ENCODE peak calls at places on chromosomes 11 and 22, in six cellular contexts. E, Y, P, A, S and G are unnamed samples. For H3K36me3 and H3K4me1, the result is how much of the 10 kb centered on the place peaks cover.

GRCh38 chr22:30636226-30637077 is 871 bp downstream of the SLC35E4 start:
- DNase-seq in Y (peak), S (peak), P (no peak), A (peak), E (no peak), G (peak)

GRCh38 chr11:10719616-10720015 is 26.1 kb upstream of the IRAG1 start:
- DNase-seq in S (no peak), Y (no peak), E (no peak), A (no peak), P (no peak), G (no peak)

GRCh38 chr11:84887055-84887629 is 740.0 kb downstream of the DLG2 start:
- DNase-seq in S (no peak), P (no peak), E (no peak), Y (no peak), A (no peak), G (no peak)

GRCh38 chr11:123159146-123159857 is 35.7 kb downstream of the CLMP start:
- DNase-seq in E (no peak), Y (no peak), S (no peak), A (no peak), P (no peak), G (no peak)

GRCh38 chr11:106619320-106619990 is 398.8 kb downstream of the GUCY1A2 start:
- DNase-seq in S (peak), A (no peak), Y (no peak), E (no peak), P (no peak), G (no peak)

GRCh38 chr11:27563201-27563600 is 56.6 kb upstream of the LIN7C start:
- DNase-seq in E (no peak), P (no peak), S (peak), Y (no peak), A (no peak), G (no peak)

GRCh38 chr22:33051960-33052839 is 6.0 kb downstream of the SYN3 start:
- DNase-seq in A (peak), Y (no peak), P (no peak), S (no peak), E (peak), G (peak)

GRCh38 chr11:73215191-73216134 is 2.6 kb upstream of the P2RY2 start:
- DNase-seq in E (no peak), Y (peak), A (peak), S (no peak), P (no peak), G (no peak)

GRCh38 chr11:71933141-71933933 is 4.5 kb downstream of the RNF121 start:
- DNase-seq in P (no peak), E (no peak), S (no peak), Y (no peak), A (no peak), G (no peak)
- H3K36me3 ChIP-seq in P (under half), E (under half), S (under half), Y (under half), A (under half), G (under half)

GRCh38 chr11:127225619-127226018 is 225.0 kb upstream of the KIRREL3 start:
- DNase-seq in S (no peak), P (no peak), E (no peak), Y (no peak), A (no peak), G (no peak)

GRCh38 chr11:127224276-127224675 is 223.7 kb upstream of the KIRREL3 start:
- DNase-seq in S (no peak), A (no peak), Y (no peak), E (no peak), P (no peak), G (no peak)

GRCh38 chr11:127219704-127220103 is 219.1 kb upstream of the KIRREL3 start:
- DNase-seq in E (no peak), P (no peak), Y (no peak), A (no peak), S (no peak), G (no peak)

GRCh38 chr11:127223633-127224032 is 223.1 kb upstream of the KIRREL3 start:
- DNase-seq in A (no peak), E (no peak), S (no peak), Y (no peak), P (no peak), G (no peak)

DNA sequence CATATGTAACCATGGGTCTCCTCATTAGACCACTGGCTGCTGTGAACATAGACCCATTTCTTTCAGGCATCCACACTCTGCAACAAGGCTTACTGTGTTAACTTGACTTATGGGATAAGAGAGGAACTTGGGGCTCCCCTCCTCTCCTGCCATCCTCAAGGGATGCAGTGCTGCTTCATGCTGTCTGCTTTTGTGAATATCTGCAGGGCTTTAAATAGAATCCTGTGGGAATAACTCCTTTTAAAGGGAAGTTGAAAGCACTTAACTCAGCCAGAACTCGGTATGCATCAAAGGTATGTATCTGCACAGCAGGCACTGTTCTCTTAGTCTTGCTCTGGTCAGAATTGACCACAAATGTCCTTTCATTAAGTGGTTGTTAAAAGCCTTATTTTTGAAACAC is 222.5 kb upstream of the KIRREL3 start:
- DNase-seq in S (no peak), P (no peak), E (peak), Y (no peak), A (no peak), G (no peak)
- H3K4me1 ChIP-seq in S (under half), P (under half), E (under half), Y (under half), A (under half), G (under half)

DNA sequence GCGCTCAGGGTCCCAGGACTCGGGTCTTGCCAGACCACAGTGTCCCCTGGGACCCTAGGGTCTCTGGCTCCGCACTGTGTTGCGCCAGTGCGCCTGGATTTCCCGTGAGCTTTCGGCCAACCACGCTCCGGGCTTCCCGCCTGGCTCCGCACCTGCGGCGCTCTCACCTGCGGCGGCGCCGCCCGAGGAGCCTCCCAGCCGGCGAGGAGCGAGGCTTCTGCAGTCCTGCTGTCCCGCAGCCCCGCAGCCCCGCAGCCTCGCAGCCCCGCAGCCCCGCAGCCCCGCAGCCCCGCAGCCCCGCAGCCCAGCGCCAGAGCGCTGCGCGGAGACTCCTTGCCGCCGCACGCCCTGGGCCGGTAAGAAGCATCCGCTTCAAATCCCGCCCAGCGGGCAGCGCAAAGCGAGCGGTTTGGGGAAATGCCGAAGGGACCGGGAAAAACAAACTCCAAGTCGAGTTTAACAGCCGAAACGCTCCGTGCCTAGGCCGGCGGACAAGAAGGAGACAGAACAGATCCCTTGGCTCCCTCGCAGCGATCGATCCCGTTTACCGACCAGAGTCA is 936 bp downstream of the ALX4 start:
- DNase-seq in Y (no peak), E (no peak), S (no peak), P (no peak), A (peak), G (no peak)
- H3K27ac ChIP-seq in Y (no peak), E (no peak), S (no peak), P (no peak), A (no peak), G (no peak)

DNA sequence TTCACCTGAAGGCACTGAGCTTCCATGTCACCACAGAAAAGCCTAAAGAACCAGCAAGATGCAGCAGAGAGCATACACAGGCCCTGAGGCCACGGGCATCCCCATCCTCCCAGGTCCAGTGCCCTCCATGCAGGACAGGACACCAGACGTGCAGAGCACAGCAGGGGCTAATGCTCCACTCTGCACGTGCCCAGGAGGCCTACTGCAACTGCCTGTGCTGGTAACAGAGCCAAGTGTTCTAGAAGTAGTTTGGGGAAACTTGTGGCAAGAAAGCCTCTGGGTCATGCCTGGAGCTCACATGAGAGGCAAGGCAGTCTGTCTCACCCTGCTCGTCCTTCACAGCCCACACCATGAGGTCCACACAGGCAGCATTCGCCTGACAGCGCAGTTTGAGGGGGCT is 30.7 kb downstream of the SERPIND1 start:
- DNase-seq in S (no peak), P (no peak), Y (no peak), A (no peak), E (no peak), G (no peak)
- H3K36me3 ChIP-seq in S (under half), P (half or more), Y (half or more), A (under half), E (half or more), G (under half)

DNA sequence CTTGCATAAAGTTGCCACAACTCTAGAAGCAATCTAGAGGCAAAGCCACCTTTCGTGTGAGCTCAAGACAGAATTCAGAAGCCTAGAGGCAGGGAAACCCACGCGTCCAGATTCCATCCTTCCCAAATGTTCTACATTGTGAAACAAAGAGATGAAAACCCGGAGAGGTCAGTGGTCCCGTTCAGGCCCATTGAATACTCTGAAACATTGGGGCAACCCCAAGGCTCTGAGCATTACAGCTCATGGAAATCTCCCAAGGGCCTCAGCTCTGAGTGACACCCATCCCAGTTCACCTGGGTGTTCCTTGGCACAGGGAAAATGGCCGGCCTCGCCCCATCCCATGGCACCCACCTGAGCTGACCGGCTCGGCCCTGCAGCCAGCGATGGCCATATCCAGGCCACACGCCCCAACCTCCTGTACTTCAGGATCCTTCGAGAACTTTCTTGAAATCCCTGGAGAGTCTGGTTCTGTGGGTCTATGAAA is 128.6 kb upstream of the FGF3 start:
- DNase-seq in A (no peak), Y (no peak), E (no peak), P (no peak), S (no peak), G (no peak)
- H3K4me1 ChIP-seq in A (under half), Y (under half), E (under half), P (under half), S (under half), G (under half)

GRCh38 chr22:48841881-48842582 is 985.6 kb downstream of the BRD1 start:
- DNase-seq in Y (no peak), A (no peak), P (no peak), S (no peak), E (no peak), G (no peak)

GRCh38 chr22:48844096-48844675 is 983.5 kb downstream of the BRD1 start:
- DNase-seq in A (no peak), S (no peak), Y (no peak), P (no peak), E (no peak), G (no peak)

GRCh38 chr22:48843640-48844039 is 984.0 kb downstream of the BRD1 start:
- DNase-seq in P (no peak), S (no peak), Y (no peak), A (no peak), E (no peak), G (no peak)

GRCh38 chr22:48842583-48842945 is 985.1 kb downstream of the BRD1 start:
- DNase-seq in E (no peak), P (no peak), Y (no peak), S (no peak), A (no peak), G (no peak)

DNA sequence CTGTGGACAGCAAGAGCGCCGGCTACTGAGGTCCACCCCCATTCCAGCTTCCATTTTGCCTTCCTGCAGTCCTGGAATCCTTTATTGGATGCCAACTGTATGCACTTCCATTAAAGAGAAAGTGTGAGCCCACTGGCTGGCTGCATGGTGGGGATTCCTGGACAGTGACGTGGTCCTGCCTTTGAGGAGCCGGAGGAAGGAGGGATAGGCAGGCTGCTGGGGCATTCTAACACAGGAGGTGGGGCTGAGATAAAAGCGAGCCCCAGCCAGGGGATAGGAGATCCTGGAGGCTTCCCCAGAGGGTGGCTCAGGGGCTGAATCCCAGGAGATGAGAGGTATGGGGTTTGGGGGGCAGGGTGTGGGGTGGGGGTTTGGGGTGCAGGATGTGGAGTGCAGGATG is 984.7 kb downstream of the BRD1 start:
- DNase-seq in S (no peak), P (no peak), E (no peak), A (no peak), Y (no peak), G (no peak)
- H3K27ac ChIP-seq in S (no peak), P (no peak), E (no peak), A (no peak), Y (no peak), G (no peak)

DNA sequence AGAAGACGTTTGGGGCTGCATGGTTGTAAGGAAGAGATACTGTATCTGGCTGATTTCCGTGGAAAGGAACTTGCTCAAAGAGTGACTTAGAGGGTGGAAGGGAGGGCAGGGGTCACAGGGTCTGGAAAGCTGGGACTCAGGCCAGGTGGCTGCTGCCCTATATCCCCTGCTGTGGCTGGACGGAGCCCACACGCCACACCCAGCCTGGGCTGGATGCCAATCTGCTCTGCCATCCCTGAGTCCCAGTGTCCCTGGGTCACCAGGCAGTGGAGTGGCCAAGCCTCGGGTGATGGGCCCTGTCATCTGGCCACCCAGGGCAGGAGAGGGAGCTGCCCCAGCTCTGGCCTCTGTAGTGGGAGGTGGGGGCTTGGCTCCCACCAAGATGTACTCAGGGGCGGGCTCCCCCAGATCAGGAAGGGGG is 26.5 kb upstream of the KRTAP5-7 start:
- DNase-seq in E (no peak), Y (no peak), S (peak), P (no peak), A (no peak), G (no peak)
- H3K36me3 ChIP-seq in E (under half), Y (half or more), S (under half), P (under half), A (under half), G (under half)

DNA sequence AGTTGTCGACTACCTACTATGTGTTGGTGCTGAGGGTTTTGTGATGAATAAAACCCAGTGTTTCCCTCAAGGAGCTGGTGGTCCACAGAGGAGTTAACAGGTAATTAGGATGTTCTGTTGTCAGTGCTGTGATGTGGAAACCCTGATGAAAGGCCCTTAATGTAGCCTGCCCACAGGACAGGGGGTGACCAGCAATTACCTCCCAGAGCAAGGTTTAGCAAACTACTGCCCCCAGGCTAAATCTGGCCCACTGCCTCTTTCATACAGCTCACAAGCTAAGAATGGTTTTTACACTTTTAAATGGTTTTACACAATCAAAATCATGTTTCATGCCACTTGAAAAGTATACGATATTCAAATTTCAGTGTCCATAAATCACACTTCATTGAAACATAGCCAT is 536.2 kb downstream of the MIAT start:
- DNase-seq in S (no peak), E (no peak), A (no peak), P (no peak), Y (no peak), G (no peak)
- H3K4me1 ChIP-seq in S (under half), E (under half), A (under half), P (under half), Y (under half), G (under half)

GRCh38 chr11:9470765-9471164 is 10.0 kb downstream of the ZNF143 start:
- DNase-seq in S (no peak), Y (no peak), P (no peak), A (no peak), E (no peak), G (no peak)

DNA sequence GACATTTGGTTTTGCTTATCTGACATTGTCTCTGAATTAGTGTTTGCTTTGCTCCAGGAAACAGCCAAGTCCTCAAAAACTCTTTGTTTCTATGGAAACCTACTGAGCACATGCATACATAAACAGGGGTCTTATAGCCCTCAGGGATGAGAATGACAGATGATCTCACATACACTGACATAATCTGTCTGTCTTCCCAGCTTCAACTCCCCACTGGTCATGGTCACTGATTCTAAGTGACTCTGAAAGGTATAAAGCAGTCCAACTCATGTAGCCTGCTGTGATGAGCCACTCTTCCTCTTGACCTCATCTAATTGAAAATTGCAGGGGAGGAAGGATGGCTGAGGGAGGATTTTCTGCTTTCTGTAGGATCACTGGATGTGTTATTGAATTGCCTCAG is 12.6 kb downstream of the ZNF143 start:
- DNase-seq in P (no peak), A (no peak), S (no peak), E (no peak), Y (no peak), G (no peak)
- H3K27ac ChIP-seq in P (no peak), A (no peak), S (no peak), E (no peak), Y (no peak), G (no peak)

DNA sequence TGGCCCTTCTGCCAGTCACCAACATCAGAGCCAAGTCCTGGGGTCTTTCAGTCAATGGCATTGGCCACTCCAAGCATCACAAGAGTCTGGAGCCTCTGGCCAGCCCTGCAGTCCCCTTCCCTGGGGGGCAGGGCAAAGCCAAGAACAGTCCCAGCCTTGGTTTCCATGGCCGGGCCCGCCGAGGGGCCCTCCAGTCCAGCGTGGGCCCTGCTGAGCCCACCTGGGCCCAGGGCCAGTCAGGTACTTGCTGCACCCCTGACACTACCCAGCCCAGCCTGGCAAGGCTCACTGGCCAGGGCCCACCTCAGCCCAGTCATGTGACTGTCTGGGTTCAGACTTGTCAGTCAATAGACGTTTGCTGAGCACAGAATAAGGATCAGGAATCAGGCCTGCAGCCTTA is 10.8 kb downstream of the TMEM258 start:
- DNase-seq in E (no peak), Y (no peak), S (no peak), A (no peak), P (no peak), G (no peak)
- H3K36me3 ChIP-seq in E (under half), Y (under half), S (under half), A (under half), P (half or more), G (under half)